ENCODE peak calls at places on chromosomes 5 and 9, in nine cellular contexts. H is H1, Y is GM23338, L is GM23248, S is PC-9, K is IMR-90, O is HCT116, E is endothelial cell of umbilical vein, J is keratinocyte. X is an unnamed sample. For H3K4me1, the result is how much of the 10 kb centered on the place peaks cover.

GRCh38 chr5:66949066-66949465 is 247.5 kb downstream of the CD180 start:
- DNase-seq in Y (no peak), L (no peak), J (no peak), S (no peak), H (no peak), K (no peak), O (no peak), E (no peak), X (no peak)

GRCh38 chr9:23621924-23622323 is 204.1 kb downstream of the ELAVL2 start:
- DNase-seq in E (peak), K (no peak), S (no peak), J (no peak), H (peak), Y (no peak), O (no peak), L (no peak), X (no peak)

GRCh38 chr5:179862296-179862695 is 3.7 kb upstream of the MRNIP start:
- DNase-seq in L (no peak), H (no peak), S (no peak), E (no peak), J (no peak), K (no peak), Y (no peak), O (no peak), X (no peak)

GRCh38 chr5:137921931-137922330 is 32.7 kb downstream of the PKD2L2 start:
- DNase-seq in E (no peak), S (peak), O (no peak), K (peak), L (peak), H (no peak), Y (no peak), J (no peak), X (peak)

GRCh38 chr5:114097570-114097969 is 264.3 kb upstream of the KCNN2 start:
- DNase-seq in E (no peak), H (no peak), Y (peak), S (no peak), L (no peak), O (no peak), J (no peak), K (no peak), X (no peak)

GRCh38 chr5:56564451-56565223 is 250.7 kb upstream of the MAP3K1 start:
- DNase-seq in E (no peak), J (no peak), L (peak), H (no peak), Y (no peak), K (peak), S (no peak), O (no peak), X (no peak)

GRCh38 chr5:38479315-38479904 is 77.0 kb downstream of the LIFR start:
- DNase-seq in H (no peak), E (no peak), Y (no peak), L (no peak), K (peak), S (no peak), O (no peak), J (no peak), X (no peak)

GRCh38 chr5:178931846-178932760 is 8.9 kb upstream of the ZNF454 start:
- DNase-seq in O (no peak), L (no peak), E (no peak), H (no peak), S (no peak), K (no peak), J (no peak), Y (peak), X (no peak)

GRCh38 chr9:26940779-26941178 is 6.3 kb downstream of the PLAA start:
- DNase-seq in L (no peak), K (no peak), H (no peak), Y (no peak), S (no peak), E (no peak), O (no peak), J (no peak), X (no peak)

GRCh38 chr9:78856144-78856543 is 559.2 kb downstream of the PSAT1 start:
- DNase-seq in K (peak), H (no peak), E (no peak), O (no peak), L (peak), J (peak), S (no peak), Y (no peak), X (no peak)

GRCh38 chr9:127862075-127863011 is 7.9 kb upstream of the ENG start:
- DNase-seq in H (no peak), L (no peak), E (peak), Y (no peak), S (no peak), O (no peak), J (no peak), K (no peak), X (no peak)
- H3K4me1 ChIP-seq in H (under half), L (under half), E (under half), Y (under half), S (under half), O (under half), J (under half), K (under half), X (under half)

GRCh38 chr5:134103397-134103796 is 11.1 kb upstream of the TCF7 start:
- DNase-seq in E (no peak), Y (no peak), K (no peak), H (no peak), S (no peak), L (no peak), J (no peak), O (no peak), X (no peak)
- H3K4me3 ChIP-seq in E (no peak), Y (no peak), K (no peak), H (no peak), S (no peak), L (no peak), J (no peak), O (no peak), X (no peak)

GRCh38 chr5:177516601-177517568 is at the start of gene DDX41:
- DNase-seq in J (peak), E (peak), O (peak), H (peak), K (peak), Y (peak), S (peak), L (peak), X (peak)
- H2AFZ ChIP-seq in J (peak), E (peak), O (no peak), H (peak), K (peak), Y (peak), S (peak), L (peak), X (peak)

DNA sequence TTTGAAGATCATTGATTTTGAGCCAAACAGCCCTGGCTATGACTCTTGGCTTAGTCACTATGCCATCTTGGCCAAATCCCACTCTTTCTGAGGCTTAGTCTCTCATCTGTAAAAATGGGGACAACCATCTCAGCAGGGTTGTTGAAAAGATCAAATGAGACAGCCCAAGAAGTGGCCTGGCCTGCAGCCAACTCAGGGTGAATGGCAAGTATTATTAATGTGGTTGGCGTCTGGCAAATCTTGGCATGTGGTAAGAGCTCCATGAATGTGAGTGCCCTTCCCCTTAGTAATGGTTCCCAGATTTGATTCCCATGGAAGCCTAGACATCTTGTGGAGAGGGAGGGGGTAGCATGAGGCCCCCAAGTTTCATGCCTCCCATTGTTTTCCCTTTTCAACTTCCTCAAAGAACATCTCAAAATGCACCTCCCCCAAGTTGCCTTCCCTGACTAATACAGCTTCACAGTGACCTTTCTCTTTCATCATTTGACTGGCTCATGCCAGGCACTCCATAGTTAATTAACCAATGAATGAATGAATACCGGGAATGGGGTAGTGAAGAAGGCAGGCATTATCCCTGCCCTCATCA is 11.8 kb upstream of the TGFBI start:
- DNase-seq in J (peak), O (peak), L (peak), E (peak), S (peak), K (peak), H (no peak), Y (no peak), X (no peak)
- H3K4me1 ChIP-seq in J (half or more), O (under half), L (half or more), E (under half), S (half or more), K (under half), H (under half), Y (under half), X (under half)